ENCODE peak calls at places on chromosome 7, in seven cellular contexts. G is psoas muscle, N is mammary epithelial cell, V is colonic mucosa, X is tibial artery, L is suprapubic skin, C is esophagus squamous epithelium. J is an unnamed sample.

GRCh38 chr7:120060283-120060682 is 212.7 kb upstream of the KCND2 start:
- DNase-seq in L (no peak), C (no peak), N (no peak), V (no peak), X (no peak), G (no peak), J (no peak)

GRCh38 chr7:39621261-39621660 is 2.1 kb upstream of the RALA start:
- DNase-seq in C (no peak), V (no peak), X (no peak), L (no peak), N (peak; percentile 87), G (no peak), J (no peak)

GRCh38 chr7:138645284-138645683 is 55.9 kb downstream of the SVOPL start:
- DNase-seq in C (no peak), G (no peak), X (no peak), V (no peak), N (no peak), L (no peak), J (no peak)

GRCh38 chr7:38425509-38425908 is 152.1 kb upstream of the TARP start:
- DNase-seq in N (no peak), V (no peak), C (no peak), L (no peak), X (no peak), G (no peak), J (no peak)

GRCh38 chr7:102140952-102141370 is 145.7 kb upstream of the SH2B2 start:
- DNase-seq in L (no peak), G (no peak), N (no peak), V (no peak), C (no peak), X (no peak), J (peak; percentile 20)

GRCh38 chr7:42606217-42606905 is 305.5 kb downstream of the C7orf25 start:
- DNase-seq in G (no peak), L (no peak), X (no peak), C (no peak), V (no peak), N (peak; percentile 51), J (no peak)

GRCh38 chr7:116501425-116502167 is 2.1 kb downstream of the CAV2 start:
- DNase-seq in V (no peak), N (peak; percentile 48), C (no peak), X (no peak), G (no peak), L (no peak), J (no peak)

GRCh38 chr7:141462958-141463357 is 88.3 kb upstream of the AGK start:
- DNase-seq in X (no peak), G (no peak), C (no peak), L (no peak), N (no peak), V (no peak), J (peak; percentile 9)

GRCh38 chr7:18020138-18020715 is 7.4 kb downstream of the PRPS1L1 start:
- DNase-seq in X (no peak), V (peak; percentile 21), N (no peak), L (no peak), G (no peak), C (no peak), J (no peak)

GRCh38 chr7:150420242-150420641 is 30.2 kb upstream of the GIMAP8 start:
- DNase-seq in V (no peak), C (no peak), N (no peak), X (no peak), L (peak; percentile 16), G (no peak), J (no peak)

GRCh38 chr7:129768614-129769399 is 157.3 kb downstream of the NRF1 start:
- DNase-seq in X (no peak), V (no peak), L (no peak), N (no peak), G (no peak), C (no peak), J (no peak)

GRCh38 chr7:92680458-92680857 is 90.3 kb upstream of the FAM133B start:
- DNase-seq in C (no peak), N (no peak), X (no peak), V (no peak), G (no peak), L (no peak), J (no peak)

GRCh38 chr7:143384148-143384547 is 3.0 kb downstream of the ZYX start:
- DNase-seq in V (no peak), N (no peak), X (peak; percentile 74), L (no peak), C (no peak), G (no peak), J (no peak)

GRCh38 chr7:94874036-94874745 is 33.2 kb upstream of the PPP1R9A start:
- DNase-seq in G (no peak), C (no peak), X (no peak), V (no peak), L (no peak), N (no peak), J (no peak)

GRCh38 chr7:16409777-16410176 is 11.6 kb downstream of the CRPPA start:
- DNase-seq in V (no peak), C (no peak), G (no peak), L (no peak), X (no peak), N (no peak), J (no peak)

GRCh38 chr7:112395411-112395810 is 54.8 kb upstream of the IFRD1 start:
- DNase-seq in G (no peak), L (no peak), C (no peak), V (no peak), N (no peak), X (no peak), J (no peak)

GRCh38 chr7:151690597-151690996 is 170.9 kb upstream of the RHEB start:
- DNase-seq in X (no peak), V (no peak), G (no peak), N (no peak), L (no peak), C (no peak), J (no peak)

GRCh38 chr7:100864263-100864845 is 2.8 kb upstream of the TRIP6 start:
- DNase-seq in X (no peak), L (no peak), G (no peak), V (no peak), N (no peak), C (no peak), J (no peak)

DNA sequence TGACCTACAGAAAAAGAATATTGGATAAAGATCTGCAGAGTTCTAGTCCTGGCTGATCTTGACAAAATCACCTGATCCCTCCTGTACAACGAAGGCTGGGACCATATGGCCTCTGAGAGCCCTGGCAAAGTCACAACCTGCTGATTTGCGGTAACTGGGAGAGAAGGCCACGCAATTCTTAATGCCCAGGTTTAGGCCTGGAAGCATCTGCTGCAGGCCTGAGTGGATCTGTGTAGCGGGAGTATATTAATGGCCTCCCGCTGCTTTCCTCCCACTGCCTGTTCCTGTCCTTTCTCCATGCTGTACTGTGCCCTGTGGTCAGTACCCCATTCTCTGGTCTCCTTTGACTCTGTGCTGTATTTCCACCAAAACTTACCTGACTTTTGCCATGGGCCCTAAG is 24.2 kb downstream of the AKR1B1 start:
- DNase-seq in G (no peak), V (no peak), L (no peak), N (no peak), X (no peak), C (no peak), J (no peak)
- TF ChIP-seq CTCF in G (no peak), V (no peak), L (no peak), N (no peak), X (no peak), C (no peak), J (no peak)

DNA sequence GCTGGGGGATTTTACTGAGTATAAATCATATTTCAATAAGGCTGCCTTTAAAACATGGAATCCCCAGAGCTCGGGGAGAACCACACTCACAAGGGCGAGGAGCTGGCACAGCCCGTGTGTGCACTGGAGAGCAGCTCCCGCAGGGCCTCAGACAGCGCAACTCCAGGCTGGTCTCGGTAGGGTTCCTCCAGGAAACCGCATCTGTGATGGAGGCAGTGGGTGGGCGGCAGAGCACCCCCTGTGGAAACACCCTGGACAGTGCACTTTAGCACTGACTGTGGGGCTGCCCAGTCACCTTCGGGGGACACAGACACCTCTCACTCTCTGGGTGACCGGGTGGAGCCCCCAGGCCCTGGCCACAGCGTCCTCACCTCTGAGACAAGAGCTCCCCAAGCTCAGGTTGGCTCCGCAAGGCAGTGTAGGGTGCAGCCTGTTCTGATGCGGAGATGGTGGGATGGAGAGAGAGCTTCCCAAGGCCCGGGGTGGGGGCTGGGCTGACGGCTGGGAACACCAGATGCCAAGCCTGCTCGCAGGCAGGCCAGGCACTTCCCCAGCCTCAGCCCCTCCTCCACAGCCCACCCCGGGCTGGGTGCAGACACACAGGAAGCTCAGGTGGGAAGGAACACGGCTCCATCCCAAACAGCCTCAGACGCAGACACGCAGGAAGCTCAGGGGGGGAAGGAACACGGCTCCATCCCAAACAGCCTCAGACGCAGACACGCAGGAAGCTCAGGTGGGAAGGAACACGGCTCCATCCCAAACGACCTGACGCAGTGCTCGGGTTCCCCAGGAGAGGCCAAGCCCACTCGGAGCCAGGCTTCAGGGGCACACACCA is 224.4 kb downstream of the MAD1L1 start:
- DNase-seq in G (peak; percentile 10), C (no peak), V (no peak), X (peak; percentile 55), L (peak; percentile 48), N (no peak), J (no peak)
- H3K4me1 ChIP-seq in G (peaks cover 16% of the 10 kb centered on the region), C (no peaks in the 10 kb centered on the region), V (no peaks in the 10 kb centered on the region), X (no peaks in the 10 kb centered on the region), L (no peaks in the 10 kb centered on the region), N (no peaks in the 10 kb centered on the region), J (no peaks in the 10 kb centered on the region)

GRCh38 chr7:134646425-134647305 is at the start of gene BPGM:
- DNase-seq in G (peak; percentile 95), V (peak; percentile 99), X (peak; percentile 99), C (peak; percentile 92), N (peak; percentile 100), L (peak; percentile 98), J (peak; percentile 98)
- TF ChIP-seq CTCF in G (no peak), V (no peak), X (peak; percentile 25), C (no peak), N (peak; percentile 26), L (no peak), J (no peak)

GRCh38 chr7:12123172-12123571 is 87.9 kb upstream of the TMEM106B start:
- DNase-seq in G (no peak), X (no peak), N (no peak), C (no peak), L (no peak), V (no peak), J (no peak)

GRCh38 chr7:12119638-12120303 is 91.3 kb upstream of the TMEM106B start:
- DNase-seq in C (no peak), L (no peak), G (no peak), V (no peak), N (no peak), X (no peak), J (no peak)

GRCh38 chr7:12127490-12127889 is 83.6 kb upstream of the TMEM106B start:
- DNase-seq in G (no peak), X (no peak), L (no peak), C (no peak), V (no peak), N (no peak), J (no peak)

DNA sequence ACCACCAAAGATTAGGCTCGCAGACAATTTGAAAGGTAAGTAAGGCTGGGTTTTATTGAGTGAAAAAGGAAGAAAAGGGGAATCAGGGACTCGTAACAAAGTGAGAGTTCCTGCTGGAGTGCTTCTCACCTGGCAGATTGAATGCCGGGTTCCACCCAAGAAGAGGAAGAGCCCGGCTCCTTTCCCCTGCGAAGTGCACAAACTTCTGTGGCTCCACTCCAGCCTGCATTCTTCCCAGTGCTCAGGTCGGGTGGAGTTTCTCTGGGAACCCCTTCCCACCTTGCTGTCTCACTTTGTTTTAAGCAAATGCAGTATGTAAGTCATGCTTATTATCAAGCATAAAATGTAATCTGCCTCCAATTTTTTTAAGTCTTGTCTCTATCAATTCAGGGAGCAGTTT is 87.1 kb upstream of the TMEM106B start:
- DNase-seq in G (no peak), V (no peak), L (no peak), X (no peak), C (no peak), N (no peak), J (no peak)
- H3K4me1 ChIP-seq in G (no peaks in the 10 kb centered on the region), V (no peaks in the 10 kb centered on the region), L (no peaks in the 10 kb centered on the region), X (no peaks in the 10 kb centered on the region), C (no peaks in the 10 kb centered on the region), N (no peaks in the 10 kb centered on the region), J (no peaks in the 10 kb centered on the region)